ENCODE peak calls at places on chromosomes 12 and 14, in four cellular contexts. One of them, this sample, is unnamed.

GRCh38 chr12:131390408-131391100 is 320.3 kb upstream of the SFSWAP start:
- DNase-seq in HepG2: no peak
- DNase-seq in K562: peak
- DNase-seq in H1: peak
- DNase-seq in this sample: no peak

GRCh38 chr12:82474181-82474797 is 116.0 kb downstream of the METTL25 start:
- DNase-seq in HepG2: no peak
- DNase-seq in K562: no peak
- DNase-seq in H1: no peak
- DNase-seq in this sample: peak

GRCh38 chr14:100416921-100417451 is 93.8 kb downstream of the SLC25A47 start:
- DNase-seq in HepG2: no peak
- DNase-seq in K562: no peak
- DNase-seq in H1: no peak
- DNase-seq in this sample: no peak

GRCh38 chr12:10361622-10362021 is 28.2 kb downstream of the KLRK1 start:
- DNase-seq in HepG2: peak
- DNase-seq in K562: no peak
- DNase-seq in H1: no peak
- DNase-seq in this sample: no peak

GRCh38 chr12:103801709-103802585 is 39.1 kb downstream of the NT5DC3 start:
- DNase-seq in HepG2: peak
- DNase-seq in K562: no peak
- DNase-seq in H1: no peak
- DNase-seq in this sample: no peak

GRCh38 chr12:106605254-106605653 is 22.4 kb downstream of the RFX4 start:
- DNase-seq in HepG2: no peak
- DNase-seq in K562: no peak
- DNase-seq in H1: no peak
- DNase-seq in this sample: no peak

GRCh38 chr14:99524804-99525698 is 43.8 kb downstream of the CCNK start:
- DNase-seq in HepG2: no peak
- DNase-seq in K562: no peak
- DNase-seq in H1: no peak
- DNase-seq in this sample: no peak

GRCh38 chr14:42192659-42193425 is 586.2 kb downstream of the LRFN5 start:
- DNase-seq in HepG2: no peak
- DNase-seq in K562: no peak
- DNase-seq in H1: no peak
- DNase-seq in this sample: no peak

GRCh38 chr14:55715889-55716288 is 135.9 kb downstream of the KTN1 start:
- DNase-seq in HepG2: no peak
- DNase-seq in K562: no peak
- DNase-seq in H1: no peak
- DNase-seq in this sample: no peak

GRCh38 chr12:56158029-56158925 is at the start of gene MYL6:
- DNase-seq in HepG2: peak
- DNase-seq in K562: peak
- DNase-seq in H1: peak
- DNase-seq in this sample: peak

GRCh38 chr14:54220122-54220691 is 176.6 kb upstream of the CDKN3 start:
- DNase-seq in HepG2: no peak
- DNase-seq in K562: no peak
- DNase-seq in H1: peak
- DNase-seq in this sample: no peak

GRCh38 chr12:6817056-6817455 is 4.6 kb upstream of the GPR162 start:
- DNase-seq in HepG2: no peak
- DNase-seq in K562: no peak
- DNase-seq in H1: no peak
- DNase-seq in this sample: no peak

GRCh38 chr14:33525626-33526025 is 425.2 kb downstream of the EGLN3 start:
- DNase-seq in HepG2: no peak
- DNase-seq in K562: no peak
- DNase-seq in H1: no peak
- DNase-seq in this sample: no peak

GRCh38 chr12:103908877-103909276 is 21.3 kb upstream of the HSP90B1 start:
- DNase-seq in HepG2: no peak
- DNase-seq in K562: no peak
- DNase-seq in H1: no peak
- DNase-seq in this sample: no peak

GRCh38 chr14:98321838-98322237 is 950.2 kb downstream of the BCL11B start:
- DNase-seq in HepG2: no peak
- DNase-seq in K562: no peak
- DNase-seq in H1: no peak
- DNase-seq in this sample: no peak

GRCh38 chr14:32724864-32725550 is 213.7 kb upstream of the NPAS3 start:
- DNase-seq in HepG2: no peak
- DNase-seq in K562: no peak
- DNase-seq in H1: no peak
- DNase-seq in this sample: no peak

GRCh38 chr12:98559666-98560065 is 33.8 kb upstream of the SLC25A3 start:
- DNase-seq in HepG2: peak
- DNase-seq in K562: no peak
- DNase-seq in H1: no peak
- DNase-seq in this sample: no peak

GRCh38 chr12:51970904-51971646 is 19.6 kb downstream of the ACVR1B start:
- DNase-seq in HepG2: peak
- DNase-seq in K562: peak
- DNase-seq in H1: peak
- DNase-seq in this sample: peak

DNA sequence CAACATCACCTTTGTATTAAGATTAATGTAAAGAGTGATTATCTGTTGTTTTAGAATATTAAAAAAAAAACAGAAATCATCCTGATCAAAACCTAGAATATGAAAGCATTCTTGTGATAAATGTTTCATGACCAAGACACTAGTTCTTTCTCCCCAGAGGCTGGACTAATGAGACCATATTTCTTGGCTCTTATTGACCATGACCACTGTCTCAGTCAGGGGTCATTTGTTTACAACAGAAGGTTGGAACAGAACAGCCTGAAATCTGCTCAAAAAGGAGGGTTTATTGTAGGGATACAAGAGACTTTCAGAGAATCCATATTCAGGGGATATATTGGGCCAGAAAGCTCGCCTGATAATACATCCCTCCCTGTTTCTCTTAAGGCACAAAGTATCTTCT is 87.7 kb downstream of the TMEM30B start:
- DNase-seq in HepG2: no peak
- DNase-seq in K562: no peak
- DNase-seq in H1: no peak
- DNase-seq in this sample: no peak
- TF ChIP-seq POLR2AphosphoS5 in HepG2: no peak
- TF ChIP-seq POLR2AphosphoS5 in K562: no peak
- TF ChIP-seq POLR2AphosphoS5 in H1: no peak
- TF ChIP-seq POLR2AphosphoS5 in this sample: no peak

GRCh38 chr14:77603654-77604270 is 12.7 kb downstream of the SPTLC2 start:
- DNase-seq in HepG2: peak
- DNase-seq in K562: peak
- DNase-seq in H1: no peak
- DNase-seq in this sample: no peak
- TF ChIP-seq CTCF in HepG2: peak
- TF ChIP-seq CTCF in K562: peak
- TF ChIP-seq CTCF in H1: peak
- TF ChIP-seq CTCF in this sample: peak

GRCh38 chr14:103073876-103074698 is 9.9 kb upstream of the LBHD2 start:
- DNase-seq in HepG2: no peak
- DNase-seq in K562: no peak
- DNase-seq in H1: no peak
- DNase-seq in this sample: no peak

GRCh38 chr14:103070971-103071542 is 13.0 kb upstream of the LBHD2 start:
- DNase-seq in HepG2: no peak
- DNase-seq in K562: no peak
- DNase-seq in H1: no peak
- DNase-seq in this sample: no peak

GRCh38 chr14:103071544-103072251 is 12.3 kb upstream of the LBHD2 start:
- DNase-seq in HepG2: no peak
- DNase-seq in K562: no peak
- DNase-seq in H1: no peak
- DNase-seq in this sample: no peak

GRCh38 chr14:103073367-103073875 is 10.6 kb upstream of the LBHD2 start:
- DNase-seq in HepG2: no peak
- DNase-seq in K562: no peak
- DNase-seq in H1: no peak
- DNase-seq in this sample: no peak

GRCh38 chr14:103072595-103073366 is 11.2 kb upstream of the LBHD2 start:
- DNase-seq in HepG2: no peak
- DNase-seq in K562: no peak
- DNase-seq in H1: no peak
- DNase-seq in this sample: no peak
- TF ChIP-seq ATF2 in HepG2: no peak
- TF ChIP-seq ATF2 in K562: no peak
- TF ChIP-seq ATF2 in H1: no peak
- TF ChIP-seq ATF2 in this sample: no peak

DNA sequence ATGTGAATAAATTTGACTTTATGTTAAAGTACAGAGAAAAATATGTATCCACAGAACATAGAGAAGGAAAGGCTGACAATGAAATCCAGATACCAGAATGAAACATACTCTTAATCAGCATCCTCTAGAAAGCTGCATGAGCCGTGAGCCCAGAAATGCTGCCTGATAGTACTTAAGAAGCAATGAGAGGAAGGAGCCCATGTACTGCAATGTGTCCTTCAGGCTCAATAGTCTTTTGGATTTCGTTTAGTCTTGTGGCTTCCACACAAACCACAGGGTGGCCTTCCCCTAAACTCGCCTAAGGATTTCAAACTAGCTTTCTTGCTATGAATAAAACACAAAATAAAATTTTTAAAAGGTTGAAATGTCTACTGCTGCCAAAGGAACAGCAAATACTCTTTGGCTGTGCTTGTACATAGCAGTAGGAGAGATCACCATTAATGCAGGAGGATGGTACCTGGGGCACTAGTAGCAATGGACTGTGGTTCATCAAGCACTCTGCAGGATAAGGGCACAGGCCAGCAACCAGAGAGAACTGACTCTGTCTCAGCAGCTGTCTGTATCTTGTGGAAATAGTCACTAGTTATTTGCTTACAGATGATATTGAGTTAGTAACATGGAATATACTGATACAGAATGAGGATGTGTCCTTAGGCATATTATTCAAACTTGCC is 988.3 kb upstream of the LRFN5 start:
- DNase-seq in HepG2: no peak
- DNase-seq in K562: no peak
- DNase-seq in H1: no peak
- DNase-seq in this sample: no peak
- TF ChIP-seq POLR2AphosphoS5 in HepG2: no peak
- TF ChIP-seq POLR2AphosphoS5 in K562: no peak
- TF ChIP-seq POLR2AphosphoS5 in H1: no peak
- TF ChIP-seq POLR2AphosphoS5 in this sample: no peak

This sample was measured in GM12878.